ENCODE peak calls at places on chromosome 17, in nine cellular contexts. E is fibroblast of pulmonary artery; X is hypothalamus; N is left ventricle myocardium inferior; G is NCI-H1092; B is hippocampal formation; H is activated CD4-positive, alpha-beta T cell treated with anti-CD3 and anti-CD28 coated beads, Interleukin-2, amount 50 U/mL, for 24 hours; J is A549; O is EH. Y is an unnamed sample.

GRCh38 chr17:73165616-73166404 is 1.0 kb downstream of the SSTR2 start:
- DNase-seq in B (no peak), N (no peak), J (no peak), G (no peak), O (peak), E (no peak), X (no peak), H (no peak), Y (peak)

GRCh38 chr17:33120103-33120502 is 128.5 kb downstream of the SPACA3 start:
- DNase-seq in H (no peak), J (no peak), E (no peak), N (no peak), G (peak), O (no peak), X (no peak), B (no peak), Y (no peak)

GRCh38 chr17:57468932-57469775 is 212.8 kb downstream of the MSI2 start:
- DNase-seq in E (no peak), J (no peak), B (no peak), G (peak), N (no peak), O (no peak), X (no peak), H (no peak), Y (no peak)

GRCh38 chr17:79218175-79218824 is 143.7 kb downstream of the ENGASE start:
- DNase-seq in G (no peak), H (no peak), X (no peak), J (no peak), E (no peak), B (no peak), O (no peak), N (no peak), Y (no peak)

GRCh38 chr17:66383353-66383752 is 80.9 kb downstream of the PRKCA start:
- DNase-seq in O (peak), E (peak), G (no peak), N (no peak), J (no peak), H (no peak), B (no peak), X (no peak), Y (no peak)

GRCh38 chr17:30323262-30323894 is 10.5 kb downstream of the TMIGD1 start:
- DNase-seq in N (no peak), B (no peak), J (no peak), X (no peak), E (no peak), G (no peak), H (no peak), O (peak), Y (no peak)

GRCh38 chr17:66949501-66949900 is 15.0 kb upstream of the CACNG4 start:
- DNase-seq in E (peak), H (no peak), G (no peak), X (no peak), B (no peak), N (no peak), J (no peak), O (peak), Y (no peak)

GRCh38 chr17:49210158-49211029 is at the start of the genes ABI3 and GNGT2:
- DNase-seq in O (peak), N (peak), J (no peak), X (peak), E (peak), B (peak), G (no peak), H (peak), Y (no peak)

GRCh38 chr17:17783121-17783824 is 53.5 kb downstream of the SREBF1 start:
- DNase-seq in E (peak), G (peak), X (peak), O (no peak), N (peak), J (no peak), B (peak), H (no peak), Y (peak)

GRCh38 chr17:8798176-8799000 is 777 bp downstream of the MFSD6L start:
- DNase-seq in B (no peak), H (no peak), J (no peak), G (no peak), E (no peak), N (no peak), O (no peak), X (no peak), Y (no peak)

GRCh38 chr17:74445156-74445555 is 13.3 kb downstream of the GPRC5C start:
- DNase-seq in X (no peak), G (no peak), N (no peak), O (no peak), B (no peak), J (no peak), E (no peak), H (no peak), Y (no peak)

GRCh38 chr17:76240461-76241204 is at the start of gene RNF157:
- DNase-seq in X (peak), H (no peak), J (peak), B (peak), O (peak), E (peak), G (peak), N (peak), Y (peak)

GRCh38 chr17:77601054-77601979 is 357.2 kb upstream of the TNRC6C start:
- DNase-seq in J (no peak), G (no peak), B (no peak), X (no peak), E (no peak), N (peak), O (no peak), H (no peak), Y (no peak)

GRCh38 chr17:37483311-37484039 is 6.2 kb upstream of the DUSP14 start:
- DNase-seq in X (no peak), E (peak), O (peak), G (no peak), J (no peak), H (no peak), N (no peak), B (no peak), Y (peak)

GRCh38 chr17:59427996-59428395 is 96.5 kb downstream of the YPEL2 start:
- DNase-seq in H (no peak), X (no peak), E (peak), B (no peak), G (no peak), N (no peak), O (peak), J (no peak), Y (peak)

GRCh38 chr17:1787301-1787902 is 25.5 kb downstream of the SERPINF1 start:
- DNase-seq in G (no peak), B (no peak), J (peak), N (peak), O (peak), H (no peak), E (peak), X (peak), Y (no peak)

GRCh38 chr17:78397681-78398101 is 19.2 kb downstream of the PGS1 start:
- DNase-seq in G (no peak), B (no peak), H (no peak), N (peak), J (no peak), X (no peak), E (peak), O (peak), Y (no peak)

GRCh38 chr17:76940738-76941350 is 72.6 kb downstream of the MGAT5B start:
- DNase-seq in O (no peak), G (no peak), X (no peak), N (no peak), B (no peak), H (no peak), J (no peak), E (no peak), Y (no peak)

GRCh38 chr17:67620636-67621035 is 97.1 kb upstream of the NOL11 start:
- DNase-seq in J (no peak), X (no peak), H (no peak), N (no peak), G (no peak), E (no peak), B (no peak), O (no peak), Y (no peak)

GRCh38 chr17:876272-876671 is 94.1 kb downstream of the MRM3 start:
- DNase-seq in B (no peak), G (no peak), H (no peak), J (no peak), X (no peak), E (no peak), N (no peak), O (no peak), Y (no peak)

GRCh38 chr17:27609606-27610303 is 21.2 kb upstream of the LGALS9 start:
- DNase-seq in O (peak), B (peak), E (peak), H (no peak), N (no peak), X (no peak), G (no peak), J (peak), Y (no peak)

GRCh38 chr17:18267927-18268711 is 7.7 kb downstream of the MIEF2 start:
- DNase-seq in H (no peak), N (no peak), O (peak), E (peak), G (no peak), J (no peak), B (no peak), X (no peak), Y (no peak)